ENCODE peak calls at places on chromosomes 11 and 22, in eight cellular contexts. One of them, this sample, is unnamed.

GRCh38 chr11:6022954-6023353 is 7.6 kb downstream of the OR56A1 start:
- DNase-seq in activated T-helper 1 cell treated with anti-CD3 and anti-CD28 coated beads, Interleukin-12 subunit alpha, Interleukin-12 subunit beta, Interleukin-2, Interleukin-4 antibody, amounts not matched to agents 30 ng/mL and 10 ng/mL and 1 ng/mL, durations not matched to agents 14 hours and 24 hours and 36 hours: peak; percentile 4
- DNase-seq in NCI-H187: no peak
- DNase-seq in neural progenitor cell: peak; percentile 76
- DNase-seq in activated naive CD8-positive, alpha-beta T cell treated with anti-CD3 and anti-CD28 coated beads, Interleukin-2, amount 50 U/mL, for 24 hours: no peak
- DNase-seq in pulmonary artery endothelial cell: peak; percentile 22
- DNase-seq in erythroblast: peak; percentile 58
- DNase-seq in HTR-8/SVneo: peak; percentile 2
- DNase-seq in this sample: no peak

GRCh38 chr11:391117-392017 is 2.6 kb upstream of the PKP3 start:
- DNase-seq in activated T-helper 1 cell treated with anti-CD3 and anti-CD28 coated beads, Interleukin-12 subunit alpha, Interleukin-12 subunit beta, Interleukin-2, Interleukin-4 antibody, amounts not matched to agents 30 ng/mL and 10 ng/mL and 1 ng/mL, durations not matched to agents 14 hours and 24 hours and 36 hours: no peak
- DNase-seq in NCI-H187: no peak
- DNase-seq in neural progenitor cell: no peak
- DNase-seq in activated naive CD8-positive, alpha-beta T cell treated with anti-CD3 and anti-CD28 coated beads, Interleukin-2, amount 50 U/mL, for 24 hours: no peak
- DNase-seq in pulmonary artery endothelial cell: no peak
- DNase-seq in erythroblast: no peak
- DNase-seq in HTR-8/SVneo: no peak
- DNase-seq in this sample: no peak

GRCh38 chr11:126790550-126790981 is 210.0 kb downstream of the KIRREL3 start:
- DNase-seq in activated T-helper 1 cell treated with anti-CD3 and anti-CD28 coated beads, Interleukin-12 subunit alpha, Interleukin-12 subunit beta, Interleukin-2, Interleukin-4 antibody, amounts not matched to agents 30 ng/mL and 10 ng/mL and 1 ng/mL, durations not matched to agents 14 hours and 24 hours and 36 hours: no peak
- DNase-seq in NCI-H187: no peak
- DNase-seq in neural progenitor cell: peak; percentile 16
- DNase-seq in activated naive CD8-positive, alpha-beta T cell treated with anti-CD3 and anti-CD28 coated beads, Interleukin-2, amount 50 U/mL, for 24 hours: no peak
- DNase-seq in pulmonary artery endothelial cell: peak; percentile 1
- DNase-seq in erythroblast: peak; percentile 1
- DNase-seq in HTR-8/SVneo: peak; percentile 38
- DNase-seq in this sample: no peak

GRCh38 chr22:25110846-25111578 is 88.6 kb upstream of the CRYBB3 start:
- DNase-seq in activated T-helper 1 cell treated with anti-CD3 and anti-CD28 coated beads, Interleukin-12 subunit alpha, Interleukin-12 subunit beta, Interleukin-2, Interleukin-4 antibody, amounts not matched to agents 30 ng/mL and 10 ng/mL and 1 ng/mL, durations not matched to agents 14 hours and 24 hours and 36 hours: peak; percentile 30
- DNase-seq in NCI-H187: no peak
- DNase-seq in neural progenitor cell: peak; percentile 91
- DNase-seq in activated naive CD8-positive, alpha-beta T cell treated with anti-CD3 and anti-CD28 coated beads, Interleukin-2, amount 50 U/mL, for 24 hours: peak; percentile 42
- DNase-seq in pulmonary artery endothelial cell: peak; percentile 77
- DNase-seq in erythroblast: peak; percentile 65
- DNase-seq in HTR-8/SVneo: peak; percentile 69
- DNase-seq in this sample: peak; percentile 93

GRCh38 chr22:35835998-35836691 is 118.5 kb downstream of the APOL5 start:
- DNase-seq in activated T-helper 1 cell treated with anti-CD3 and anti-CD28 coated beads, Interleukin-12 subunit alpha, Interleukin-12 subunit beta, Interleukin-2, Interleukin-4 antibody, amounts not matched to agents 30 ng/mL and 10 ng/mL and 1 ng/mL, durations not matched to agents 14 hours and 24 hours and 36 hours: no peak
- DNase-seq in NCI-H187: peak; percentile 26
- DNase-seq in neural progenitor cell: peak; percentile 75
- DNase-seq in activated naive CD8-positive, alpha-beta T cell treated with anti-CD3 and anti-CD28 coated beads, Interleukin-2, amount 50 U/mL, for 24 hours: no peak
- DNase-seq in pulmonary artery endothelial cell: peak; percentile 44
- DNase-seq in erythroblast: no peak
- DNase-seq in HTR-8/SVneo: peak; percentile 41
- DNase-seq in this sample: peak; percentile 52

GRCh38 chr11:119912214-119912613 is 183.2 kb upstream of the NECTIN1 start:
- DNase-seq in activated T-helper 1 cell treated with anti-CD3 and anti-CD28 coated beads, Interleukin-12 subunit alpha, Interleukin-12 subunit beta, Interleukin-2, Interleukin-4 antibody, amounts not matched to agents 30 ng/mL and 10 ng/mL and 1 ng/mL, durations not matched to agents 14 hours and 24 hours and 36 hours: no peak
- DNase-seq in NCI-H187: peak; percentile 57
- DNase-seq in neural progenitor cell: no peak
- DNase-seq in activated naive CD8-positive, alpha-beta T cell treated with anti-CD3 and anti-CD28 coated beads, Interleukin-2, amount 50 U/mL, for 24 hours: no peak
- DNase-seq in pulmonary artery endothelial cell: no peak
- DNase-seq in erythroblast: no peak
- DNase-seq in HTR-8/SVneo: no peak
- DNase-seq in this sample: no peak

GRCh38 chr11:111733655-111734088 is 32.5 kb downstream of the PPP2R1B start:
- DNase-seq in activated T-helper 1 cell treated with anti-CD3 and anti-CD28 coated beads, Interleukin-12 subunit alpha, Interleukin-12 subunit beta, Interleukin-2, Interleukin-4 antibody, amounts not matched to agents 30 ng/mL and 10 ng/mL and 1 ng/mL, durations not matched to agents 14 hours and 24 hours and 36 hours: no peak
- DNase-seq in NCI-H187: no peak
- DNase-seq in neural progenitor cell: peak; percentile 34
- DNase-seq in activated naive CD8-positive, alpha-beta T cell treated with anti-CD3 and anti-CD28 coated beads, Interleukin-2, amount 50 U/mL, for 24 hours: no peak
- DNase-seq in pulmonary artery endothelial cell: no peak
- DNase-seq in erythroblast: no peak
- DNase-seq in HTR-8/SVneo: no peak
- DNase-seq in this sample: no peak

GRCh38 chr11:121964591-121964990 is 151.4 kb downstream of the BLID start:
- DNase-seq in activated T-helper 1 cell treated with anti-CD3 and anti-CD28 coated beads, Interleukin-12 subunit alpha, Interleukin-12 subunit beta, Interleukin-2, Interleukin-4 antibody, amounts not matched to agents 30 ng/mL and 10 ng/mL and 1 ng/mL, durations not matched to agents 14 hours and 24 hours and 36 hours: no peak
- DNase-seq in NCI-H187: no peak
- DNase-seq in neural progenitor cell: no peak
- DNase-seq in activated naive CD8-positive, alpha-beta T cell treated with anti-CD3 and anti-CD28 coated beads, Interleukin-2, amount 50 U/mL, for 24 hours: no peak
- DNase-seq in pulmonary artery endothelial cell: no peak
- DNase-seq in erythroblast: no peak
- DNase-seq in HTR-8/SVneo: peak; percentile 62
- DNase-seq in this sample: no peak

GRCh38 chr22:41687901-41688364 is 734 bp downstream of the SNU13 start:
- DNase-seq in activated T-helper 1 cell treated with anti-CD3 and anti-CD28 coated beads, Interleukin-12 subunit alpha, Interleukin-12 subunit beta, Interleukin-2, Interleukin-4 antibody, amounts not matched to agents 30 ng/mL and 10 ng/mL and 1 ng/mL, durations not matched to agents 14 hours and 24 hours and 36 hours: no peak
- DNase-seq in NCI-H187: no peak
- DNase-seq in neural progenitor cell: peak; percentile 54
- DNase-seq in activated naive CD8-positive, alpha-beta T cell treated with anti-CD3 and anti-CD28 coated beads, Interleukin-2, amount 50 U/mL, for 24 hours: peak; percentile 38
- DNase-seq in pulmonary artery endothelial cell: no peak
- DNase-seq in erythroblast: peak; percentile 63
- DNase-seq in HTR-8/SVneo: no peak
- DNase-seq in this sample: no peak

GRCh38 chr22:29184886-29185575 is 20.7 kb upstream of the EMID1 start:
- DNase-seq in activated T-helper 1 cell treated with anti-CD3 and anti-CD28 coated beads, Interleukin-12 subunit alpha, Interleukin-12 subunit beta, Interleukin-2, Interleukin-4 antibody, amounts not matched to agents 30 ng/mL and 10 ng/mL and 1 ng/mL, durations not matched to agents 14 hours and 24 hours and 36 hours: no peak
- DNase-seq in NCI-H187: no peak
- DNase-seq in neural progenitor cell: no peak
- DNase-seq in activated naive CD8-positive, alpha-beta T cell treated with anti-CD3 and anti-CD28 coated beads, Interleukin-2, amount 50 U/mL, for 24 hours: no peak
- DNase-seq in pulmonary artery endothelial cell: no peak
- DNase-seq in erythroblast: no peak
- DNase-seq in HTR-8/SVneo: no peak
- DNase-seq in this sample: no peak

GRCh38 chr11:45926536-45927331 is 4.3 kb downstream of the LARGE2 start:
- DNase-seq in activated T-helper 1 cell treated with anti-CD3 and anti-CD28 coated beads, Interleukin-12 subunit alpha, Interleukin-12 subunit beta, Interleukin-2, Interleukin-4 antibody, amounts not matched to agents 30 ng/mL and 10 ng/mL and 1 ng/mL, durations not matched to agents 14 hours and 24 hours and 36 hours: no peak
- DNase-seq in NCI-H187: no peak
- DNase-seq in neural progenitor cell: no peak
- DNase-seq in activated naive CD8-positive, alpha-beta T cell treated with anti-CD3 and anti-CD28 coated beads, Interleukin-2, amount 50 U/mL, for 24 hours: peak; percentile 1
- DNase-seq in pulmonary artery endothelial cell: no peak
- DNase-seq in erythroblast: no peak
- DNase-seq in HTR-8/SVneo: no peak
- DNase-seq in this sample: no peak

GRCh38 chr11:120009938-120010337 is 128.0 kb downstream of the TRIM29 start:
- DNase-seq in activated T-helper 1 cell treated with anti-CD3 and anti-CD28 coated beads, Interleukin-12 subunit alpha, Interleukin-12 subunit beta, Interleukin-2, Interleukin-4 antibody, amounts not matched to agents 30 ng/mL and 10 ng/mL and 1 ng/mL, durations not matched to agents 14 hours and 24 hours and 36 hours: no peak
- DNase-seq in NCI-H187: no peak
- DNase-seq in neural progenitor cell: no peak
- DNase-seq in activated naive CD8-positive, alpha-beta T cell treated with anti-CD3 and anti-CD28 coated beads, Interleukin-2, amount 50 U/mL, for 24 hours: no peak
- DNase-seq in pulmonary artery endothelial cell: no peak
- DNase-seq in erythroblast: no peak
- DNase-seq in HTR-8/SVneo: no peak
- DNase-seq in this sample: no peak

GRCh38 chr22:36384766-36385400 is 2.9 kb downstream of the MYH9 start:
- DNase-seq in activated T-helper 1 cell treated with anti-CD3 and anti-CD28 coated beads, Interleukin-12 subunit alpha, Interleukin-12 subunit beta, Interleukin-2, Interleukin-4 antibody, amounts not matched to agents 30 ng/mL and 10 ng/mL and 1 ng/mL, durations not matched to agents 14 hours and 24 hours and 36 hours: peak; percentile 28
- DNase-seq in NCI-H187: no peak
- DNase-seq in neural progenitor cell: peak; percentile 79
- DNase-seq in activated naive CD8-positive, alpha-beta T cell treated with anti-CD3 and anti-CD28 coated beads, Interleukin-2, amount 50 U/mL, for 24 hours: no peak
- DNase-seq in pulmonary artery endothelial cell: no peak
- DNase-seq in erythroblast: peak; percentile 34
- DNase-seq in HTR-8/SVneo: no peak
- DNase-seq in this sample: no peak

GRCh38 chr11:9951714-9952275 is 287.9 kb downstream of the SWAP70 start:
- DNase-seq in activated T-helper 1 cell treated with anti-CD3 and anti-CD28 coated beads, Interleukin-12 subunit alpha, Interleukin-12 subunit beta, Interleukin-2, Interleukin-4 antibody, amounts not matched to agents 30 ng/mL and 10 ng/mL and 1 ng/mL, durations not matched to agents 14 hours and 24 hours and 36 hours: no peak
- DNase-seq in NCI-H187: no peak
- DNase-seq in neural progenitor cell: no peak
- DNase-seq in activated naive CD8-positive, alpha-beta T cell treated with anti-CD3 and anti-CD28 coated beads, Interleukin-2, amount 50 U/mL, for 24 hours: no peak
- DNase-seq in pulmonary artery endothelial cell: no peak
- DNase-seq in erythroblast: no peak
- DNase-seq in HTR-8/SVneo: no peak
- DNase-seq in this sample: no peak

GRCh38 chr11:30984442-30984816 is 385.1 kb downstream of the DCDC1 start:
- DNase-seq in activated T-helper 1 cell treated with anti-CD3 and anti-CD28 coated beads, Interleukin-12 subunit alpha, Interleukin-12 subunit beta, Interleukin-2, Interleukin-4 antibody, amounts not matched to agents 30 ng/mL and 10 ng/mL and 1 ng/mL, durations not matched to agents 14 hours and 24 hours and 36 hours: no peak
- DNase-seq in NCI-H187: no peak
- DNase-seq in neural progenitor cell: no peak
- DNase-seq in activated naive CD8-positive, alpha-beta T cell treated with anti-CD3 and anti-CD28 coated beads, Interleukin-2, amount 50 U/mL, for 24 hours: no peak
- DNase-seq in pulmonary artery endothelial cell: no peak
- DNase-seq in erythroblast: no peak
- DNase-seq in HTR-8/SVneo: no peak
- DNase-seq in this sample: no peak

GRCh38 chr22:50581950-50582561 is 593 bp downstream of the CHKB start:
- DNase-seq in activated T-helper 1 cell treated with anti-CD3 and anti-CD28 coated beads, Interleukin-12 subunit alpha, Interleukin-12 subunit beta, Interleukin-2, Interleukin-4 antibody, amounts not matched to agents 30 ng/mL and 10 ng/mL and 1 ng/mL, durations not matched to agents 14 hours and 24 hours and 36 hours: no peak
- DNase-seq in NCI-H187: no peak
- DNase-seq in neural progenitor cell: no peak
- DNase-seq in activated naive CD8-positive, alpha-beta T cell treated with anti-CD3 and anti-CD28 coated beads, Interleukin-2, amount 50 U/mL, for 24 hours: peak; percentile 38
- DNase-seq in pulmonary artery endothelial cell: no peak
- DNase-seq in erythroblast: no peak
- DNase-seq in HTR-8/SVneo: no peak
- DNase-seq in this sample: no peak

GRCh38 chr22:48536691-48537591 is 1290.7 kb downstream of the BRD1 start:
- DNase-seq in activated T-helper 1 cell treated with anti-CD3 and anti-CD28 coated beads, Interleukin-12 subunit alpha, Interleukin-12 subunit beta, Interleukin-2, Interleukin-4 antibody, amounts not matched to agents 30 ng/mL and 10 ng/mL and 1 ng/mL, durations not matched to agents 14 hours and 24 hours and 36 hours: no peak
- DNase-seq in NCI-H187: no peak
- DNase-seq in neural progenitor cell: no peak
- DNase-seq in activated naive CD8-positive, alpha-beta T cell treated with anti-CD3 and anti-CD28 coated beads, Interleukin-2, amount 50 U/mL, for 24 hours: no peak
- DNase-seq in pulmonary artery endothelial cell: no peak
- DNase-seq in erythroblast: no peak
- DNase-seq in HTR-8/SVneo: no peak
- DNase-seq in this sample: peak; percentile 53

GRCh38 chr11:97972731-97973130 is 1048.0 kb upstream of the CNTN5 start:
- DNase-seq in activated T-helper 1 cell treated with anti-CD3 and anti-CD28 coated beads, Interleukin-12 subunit alpha, Interleukin-12 subunit beta, Interleukin-2, Interleukin-4 antibody, amounts not matched to agents 30 ng/mL and 10 ng/mL and 1 ng/mL, durations not matched to agents 14 hours and 24 hours and 36 hours: no peak
- DNase-seq in NCI-H187: no peak
- DNase-seq in neural progenitor cell: no peak
- DNase-seq in activated naive CD8-positive, alpha-beta T cell treated with anti-CD3 and anti-CD28 coated beads, Interleukin-2, amount 50 U/mL, for 24 hours: no peak
- DNase-seq in pulmonary artery endothelial cell: no peak
- DNase-seq in erythroblast: no peak
- DNase-seq in HTR-8/SVneo: no peak
- DNase-seq in this sample: no peak

GRCh38 chr11:65851083-65851579 is 6.8 kb downstream of the CFL1 start:
- DNase-seq in activated T-helper 1 cell treated with anti-CD3 and anti-CD28 coated beads, Interleukin-12 subunit alpha, Interleukin-12 subunit beta, Interleukin-2, Interleukin-4 antibody, amounts not matched to agents 30 ng/mL and 10 ng/mL and 1 ng/mL, durations not matched to agents 14 hours and 24 hours and 36 hours: no peak
- DNase-seq in NCI-H187: no peak
- DNase-seq in neural progenitor cell: peak; percentile 45
- DNase-seq in activated naive CD8-positive, alpha-beta T cell treated with anti-CD3 and anti-CD28 coated beads, Interleukin-2, amount 50 U/mL, for 24 hours: no peak
- DNase-seq in pulmonary artery endothelial cell: no peak
- DNase-seq in erythroblast: peak; percentile 47
- DNase-seq in HTR-8/SVneo: no peak
- DNase-seq in this sample: no peak

GRCh38 chr11:23923357-23923756 is 573.5 kb upstream of the LUZP2 start:
- DNase-seq in activated T-helper 1 cell treated with anti-CD3 and anti-CD28 coated beads, Interleukin-12 subunit alpha, Interleukin-12 subunit beta, Interleukin-2, Interleukin-4 antibody, amounts not matched to agents 30 ng/mL and 10 ng/mL and 1 ng/mL, durations not matched to agents 14 hours and 24 hours and 36 hours: no peak
- DNase-seq in NCI-H187: no peak
- DNase-seq in neural progenitor cell: no peak
- DNase-seq in activated naive CD8-positive, alpha-beta T cell treated with anti-CD3 and anti-CD28 coated beads, Interleukin-2, amount 50 U/mL, for 24 hours: no peak
- DNase-seq in pulmonary artery endothelial cell: no peak
- DNase-seq in erythroblast: no peak
- DNase-seq in HTR-8/SVneo: no peak
- DNase-seq in this sample: no peak

GRCh38 chr11:2663915-2664314 is 35.9 kb downstream of the KCNQ1OT1 start:
- DNase-seq in activated T-helper 1 cell treated with anti-CD3 and anti-CD28 coated beads, Interleukin-12 subunit alpha, Interleukin-12 subunit beta, Interleukin-2, Interleukin-4 antibody, amounts not matched to agents 30 ng/mL and 10 ng/mL and 1 ng/mL, durations not matched to agents 14 hours and 24 hours and 36 hours: no peak
- DNase-seq in NCI-H187: no peak
- DNase-seq in neural progenitor cell: no peak
- DNase-seq in activated naive CD8-positive, alpha-beta T cell treated with anti-CD3 and anti-CD28 coated beads, Interleukin-2, amount 50 U/mL, for 24 hours: no peak
- DNase-seq in pulmonary artery endothelial cell: no peak
- DNase-seq in erythroblast: no peak
- DNase-seq in HTR-8/SVneo: no peak
- DNase-seq in this sample: no peak

GRCh38 chr22:45310331-45311032 is 748 bp downstream of the FAM118A start:
- DNase-seq in activated T-helper 1 cell treated with anti-CD3 and anti-CD28 coated beads, Interleukin-12 subunit alpha, Interleukin-12 subunit beta, Interleukin-2, Interleukin-4 antibody, amounts not matched to agents 30 ng/mL and 10 ng/mL and 1 ng/mL, durations not matched to agents 14 hours and 24 hours and 36 hours: no peak
- DNase-seq in NCI-H187: no peak
- DNase-seq in neural progenitor cell: peak; percentile 46
- DNase-seq in activated naive CD8-positive, alpha-beta T cell treated with anti-CD3 and anti-CD28 coated beads, Interleukin-2, amount 50 U/mL, for 24 hours: peak; percentile 26
- DNase-seq in pulmonary artery endothelial cell: no peak
- DNase-seq in erythroblast: peak; percentile 63
- DNase-seq in HTR-8/SVneo: no peak
- DNase-seq in this sample: no peak

GRCh38 chr11:74057251-74058151 is 48.6 kb upstream of the UCP3 start:
- DNase-seq in activated T-helper 1 cell treated with anti-CD3 and anti-CD28 coated beads, Interleukin-12 subunit alpha, Interleukin-12 subunit beta, Interleukin-2, Interleukin-4 antibody, amounts not matched to agents 30 ng/mL and 10 ng/mL and 1 ng/mL, durations not matched to agents 14 hours and 24 hours and 36 hours: no peak
- DNase-seq in NCI-H187: no peak
- DNase-seq in neural progenitor cell: no peak
- DNase-seq in activated naive CD8-positive, alpha-beta T cell treated with anti-CD3 and anti-CD28 coated beads, Interleukin-2, amount 50 U/mL, for 24 hours: no peak
- DNase-seq in pulmonary artery endothelial cell: no peak
- DNase-seq in erythroblast: peak; percentile 48
- DNase-seq in HTR-8/SVneo: peak; percentile 28
- DNase-seq in this sample: no peak

GRCh38 chr11:122791836-122792235 is 46.5 kb upstream of the CRTAM start:
- DNase-seq in activated T-helper 1 cell treated with anti-CD3 and anti-CD28 coated beads, Interleukin-12 subunit alpha, Interleukin-12 subunit beta, Interleukin-2, Interleukin-4 antibody, amounts not matched to agents 30 ng/mL and 10 ng/mL and 1 ng/mL, durations not matched to agents 14 hours and 24 hours and 36 hours: no peak
- DNase-seq in NCI-H187: no peak
- DNase-seq in neural progenitor cell: no peak
- DNase-seq in activated naive CD8-positive, alpha-beta T cell treated with anti-CD3 and anti-CD28 coated beads, Interleukin-2, amount 50 U/mL, for 24 hours: no peak
- DNase-seq in pulmonary artery endothelial cell: peak; percentile 26
- DNase-seq in erythroblast: no peak
- DNase-seq in HTR-8/SVneo: no peak
- DNase-seq in this sample: no peak

GRCh38 chr22:37187891-37188761 is at the start of gene C1QTNF6:
- DNase-seq in activated T-helper 1 cell treated with anti-CD3 and anti-CD28 coated beads, Interleukin-12 subunit alpha, Interleukin-12 subunit beta, Interleukin-2, Interleukin-4 antibody, amounts not matched to agents 30 ng/mL and 10 ng/mL and 1 ng/mL, durations not matched to agents 14 hours and 24 hours and 36 hours: no peak
- DNase-seq in NCI-H187: no peak
- DNase-seq in neural progenitor cell: peak; percentile 86
- DNase-seq in activated naive CD8-positive, alpha-beta T cell treated with anti-CD3 and anti-CD28 coated beads, Interleukin-2, amount 50 U/mL, for 24 hours: no peak
- DNase-seq in pulmonary artery endothelial cell: no peak
- DNase-seq in erythroblast: no peak
- DNase-seq in HTR-8/SVneo: no peak
- DNase-seq in this sample: no peak

GRCh38 chr22:29011868-29012428 is 49.7 kb downstream of the C22orf31 start:
- DNase-seq in activated T-helper 1 cell treated with anti-CD3 and anti-CD28 coated beads, Interleukin-12 subunit alpha, Interleukin-12 subunit beta, Interleukin-2, Interleukin-4 antibody, amounts not matched to agents 30 ng/mL and 10 ng/mL and 1 ng/mL, durations not matched to agents 14 hours and 24 hours and 36 hours: no peak
- DNase-seq in NCI-H187: no peak
- DNase-seq in neural progenitor cell: no peak
- DNase-seq in activated naive CD8-positive, alpha-beta T cell treated with anti-CD3 and anti-CD28 coated beads, Interleukin-2, amount 50 U/mL, for 24 hours: no peak
- DNase-seq in pulmonary artery endothelial cell: no peak
- DNase-seq in erythroblast: peak; percentile 7
- DNase-seq in HTR-8/SVneo: no peak
- DNase-seq in this sample: no peak

GRCh38 chr22:23533771-23534191 is 46.3 kb downstream of the IGLL1 start:
- DNase-seq in activated T-helper 1 cell treated with anti-CD3 and anti-CD28 coated beads, Interleukin-12 subunit alpha, Interleukin-12 subunit beta, Interleukin-2, Interleukin-4 antibody, amounts not matched to agents 30 ng/mL and 10 ng/mL and 1 ng/mL, durations not matched to agents 14 hours and 24 hours and 36 hours: no peak
- DNase-seq in NCI-H187: no peak
- DNase-seq in neural progenitor cell: no peak
- DNase-seq in activated naive CD8-positive, alpha-beta T cell treated with anti-CD3 and anti-CD28 coated beads, Interleukin-2, amount 50 U/mL, for 24 hours: no peak
- DNase-seq in pulmonary artery endothelial cell: no peak
- DNase-seq in erythroblast: no peak
- DNase-seq in HTR-8/SVneo: no peak
- DNase-seq in this sample: no peak

GRCh38 chr22:45887202-45888131 is 89.5 kb downstream of the WNT7B start:
- DNase-seq in activated T-helper 1 cell treated with anti-CD3 and anti-CD28 coated beads, Interleukin-12 subunit alpha, Interleukin-12 subunit beta, Interleukin-2, Interleukin-4 antibody, amounts not matched to agents 30 ng/mL and 10 ng/mL and 1 ng/mL, durations not matched to agents 14 hours and 24 hours and 36 hours: no peak
- DNase-seq in NCI-H187: no peak
- DNase-seq in neural progenitor cell: no peak
- DNase-seq in activated naive CD8-positive, alpha-beta T cell treated with anti-CD3 and anti-CD28 coated beads, Interleukin-2, amount 50 U/mL, for 24 hours: no peak
- DNase-seq in pulmonary artery endothelial cell: no peak
- DNase-seq in erythroblast: no peak
- DNase-seq in HTR-8/SVneo: no peak
- DNase-seq in this sample: no peak

GRCh38 chr11:127073621-127074020 is 73.1 kb upstream of the KIRREL3 start:
- DNase-seq in activated T-helper 1 cell treated with anti-CD3 and anti-CD28 coated beads, Interleukin-12 subunit alpha, Interleukin-12 subunit beta, Interleukin-2, Interleukin-4 antibody, amounts not matched to agents 30 ng/mL and 10 ng/mL and 1 ng/mL, durations not matched to agents 14 hours and 24 hours and 36 hours: no peak
- DNase-seq in NCI-H187: no peak
- DNase-seq in neural progenitor cell: no peak
- DNase-seq in activated naive CD8-positive, alpha-beta T cell treated with anti-CD3 and anti-CD28 coated beads, Interleukin-2, amount 50 U/mL, for 24 hours: no peak
- DNase-seq in pulmonary artery endothelial cell: no peak
- DNase-seq in erythroblast: no peak
- DNase-seq in HTR-8/SVneo: no peak
- DNase-seq in this sample: no peak

GRCh38 chr11:1770528-1770927 is 6.8 kb upstream of the CTSD start:
- DNase-seq in activated T-helper 1 cell treated with anti-CD3 and anti-CD28 coated beads, Interleukin-12 subunit alpha, Interleukin-12 subunit beta, Interleukin-2, Interleukin-4 antibody, amounts not matched to agents 30 ng/mL and 10 ng/mL and 1 ng/mL, durations not matched to agents 14 hours and 24 hours and 36 hours: no peak
- DNase-seq in NCI-H187: no peak
- DNase-seq in neural progenitor cell: no peak
- DNase-seq in activated naive CD8-positive, alpha-beta T cell treated with anti-CD3 and anti-CD28 coated beads, Interleukin-2, amount 50 U/mL, for 24 hours: no peak
- DNase-seq in pulmonary artery endothelial cell: no peak
- DNase-seq in erythroblast: no peak
- DNase-seq in HTR-8/SVneo: no peak
- DNase-seq in this sample: no peak

GRCh38 chr11:66957971-66958231 is 282 bp downstream of the PC start:
- DNase-seq in activated T-helper 1 cell treated with anti-CD3 and anti-CD28 coated beads, Interleukin-12 subunit alpha, Interleukin-12 subunit beta, Interleukin-2, Interleukin-4 antibody, amounts not matched to agents 30 ng/mL and 10 ng/mL and 1 ng/mL, durations not matched to agents 14 hours and 24 hours and 36 hours: no peak
- DNase-seq in NCI-H187: peak; percentile 54
- DNase-seq in neural progenitor cell: no peak
- DNase-seq in activated naive CD8-positive, alpha-beta T cell treated with anti-CD3 and anti-CD28 coated beads, Interleukin-2, amount 50 U/mL, for 24 hours: no peak
- DNase-seq in pulmonary artery endothelial cell: no peak
- DNase-seq in erythroblast: no peak
- DNase-seq in HTR-8/SVneo: no peak
- DNase-seq in this sample: no peak

GRCh38 chr11:2675540-2675939 is 24.3 kb downstream of the KCNQ1OT1 start:
- DNase-seq in activated T-helper 1 cell treated with anti-CD3 and anti-CD28 coated beads, Interleukin-12 subunit alpha, Interleukin-12 subunit beta, Interleukin-2, Interleukin-4 antibody, amounts not matched to agents 30 ng/mL and 10 ng/mL and 1 ng/mL, durations not matched to agents 14 hours and 24 hours and 36 hours: no peak
- DNase-seq in NCI-H187: no peak
- DNase-seq in neural progenitor cell: no peak
- DNase-seq in activated naive CD8-positive, alpha-beta T cell treated with anti-CD3 and anti-CD28 coated beads, Interleukin-2, amount 50 U/mL, for 24 hours: no peak
- DNase-seq in pulmonary artery endothelial cell: no peak
- DNase-seq in erythroblast: no peak
- DNase-seq in HTR-8/SVneo: no peak
- DNase-seq in this sample: no peak

GRCh38 chr11:128859563-128860441 is 7.3 kb downstream of the KCNJ1 start:
- DNase-seq in activated T-helper 1 cell treated with anti-CD3 and anti-CD28 coated beads, Interleukin-12 subunit alpha, Interleukin-12 subunit beta, Interleukin-2, Interleukin-4 antibody, amounts not matched to agents 30 ng/mL and 10 ng/mL and 1 ng/mL, durations not matched to agents 14 hours and 24 hours and 36 hours: peak; percentile 71
- DNase-seq in NCI-H187: no peak
- DNase-seq in neural progenitor cell: peak; percentile 87
- DNase-seq in activated naive CD8-positive, alpha-beta T cell treated with anti-CD3 and anti-CD28 coated beads, Interleukin-2, amount 50 U/mL, for 24 hours: peak; percentile 86
- DNase-seq in pulmonary artery endothelial cell: no peak
- DNase-seq in erythroblast: peak; percentile 71
- DNase-seq in HTR-8/SVneo: no peak
- DNase-seq in this sample: no peak

GRCh38 chr22:37546436-37547248 is 13.6 kb upstream of the CDC42EP1 start:
- DNase-seq in activated T-helper 1 cell treated with anti-CD3 and anti-CD28 coated beads, Interleukin-12 subunit alpha, Interleukin-12 subunit beta, Interleukin-2, Interleukin-4 antibody, amounts not matched to agents 30 ng/mL and 10 ng/mL and 1 ng/mL, durations not matched to agents 14 hours and 24 hours and 36 hours: no peak
- DNase-seq in NCI-H187: no peak
- DNase-seq in neural progenitor cell: peak; percentile 70
- DNase-seq in activated naive CD8-positive, alpha-beta T cell treated with anti-CD3 and anti-CD28 coated beads, Interleukin-2, amount 50 U/mL, for 24 hours: no peak
- DNase-seq in pulmonary artery endothelial cell: peak; percentile 95
- DNase-seq in erythroblast: no peak
- DNase-seq in HTR-8/SVneo: no peak
- DNase-seq in this sample: no peak